ENCODE peak calls at places on chromosomes 1 and 21, in six cellular contexts. Y, L, H, C, P and M are unnamed samples.

GRCh38 chr1:116119876-116120275 is 8.7 kb downstream of the MAB21L3 start:
- DNase-seq in Y (no peak), L (no peak), H (no peak), C (no peak), P (no peak), M (no peak)

GRCh38 chr21:45829566-45830147 is 151.9 kb upstream of the COL6A1 start:
- DNase-seq in Y (no peak), L (no peak), H (no peak), C (no peak), P (no peak), M (no peak)

GRCh38 chr1:50955116-50955515 is 5.0 kb downstream of the FAF1 start:
- DNase-seq in Y (no peak), L (no peak), H (no peak), C (no peak), P (no peak), M (no peak)

GRCh38 chr21:46078322-46078981 is 19.5 kb upstream of the COL6A2 start:
- DNase-seq in Y (peak), L (no peak), H (no peak), C (no peak), P (no peak), M (no peak)

GRCh38 chr1:241646201-241646600 is 5.9 kb upstream of the WDR64 start:
- DNase-seq in Y (no peak), L (no peak), H (no peak), C (no peak), P (no peak), M (no peak)

GRCh38 chr1:214525535-214526019 is 25.8 kb downstream of the PTPN14 start:
- DNase-seq in Y (no peak), L (no peak), H (no peak), C (no peak), P (no peak), M (no peak)

GRCh38 chr1:54861070-54861761 is 25.8 kb downstream of the DHCR24 start:
- DNase-seq in Y (no peak), L (no peak), H (no peak), C (no peak), P (no peak), M (no peak)

GRCh38 chr1:27555700-27556424 is 48.1 kb downstream of the AHDC1 start:
- DNase-seq in Y (peak), L (no peak), H (no peak), C (no peak), P (peak), M (no peak)

GRCh38 chr1:202579806-202580205 is 130.4 kb downstream of the SYT2 start:
- DNase-seq in Y (no peak), L (peak), H (no peak), C (peak), P (no peak), M (peak)

GRCh38 chr21:44892536-44893277 is 19.2 kb upstream of the PTTG1IP start:
- DNase-seq in Y (peak), L (no peak), H (peak), C (peak), P (peak), M (no peak)

GRCh38 chr1:13828454-13829151 is 128.6 kb downstream of the PRDM2 start:
- DNase-seq in Y (no peak), L (no peak), H (no peak), C (no peak), P (no peak), M (no peak)

GRCh38 chr1:1032428-1032827 is 12.5 kb downstream of the AGRN start:
- DNase-seq in Y (no peak), L (no peak), H (no peak), C (no peak), P (no peak), M (no peak)

GRCh38 chr1:224168859-224169380 is 14.1 kb upstream of the DEGS1 start:
- DNase-seq in Y (peak), L (no peak), H (peak), C (peak), P (no peak), M (no peak)

GRCh38 chr1:226535626-226536025 is 12.9 kb upstream of the STUM start:
- DNase-seq in Y (no peak), L (no peak), H (no peak), C (no peak), P (no peak), M (no peak)

GRCh38 chr1:80656011-80656627 is 1144.6 kb upstream of the ADGRL2 start:
- DNase-seq in Y (no peak), L (no peak), H (no peak), C (peak), P (no peak), M (no peak)

GRCh38 chr1:47827032-47827585 is 170.1 kb downstream of the TRABD2B start:
- DNase-seq in Y (peak), L (no peak), H (no peak), C (no peak), P (no peak), M (no peak)

GRCh38 chr1:223886516-223886921 is 40.8 kb upstream of the TP53BP2 start:
- DNase-seq in Y (no peak), L (no peak), H (no peak), C (no peak), P (no peak), M (no peak)

GRCh38 chr1:112507896-112508241 is 896 bp upstream of the WNT2B start:
- DNase-seq in Y (no peak), L (no peak), H (no peak), C (no peak), P (no peak), M (no peak)

GRCh38 chr1:10975567-10976326 is 36.7 kb upstream of the TARDBP start:
- DNase-seq in Y (peak), L (peak), H (no peak), C (peak), P (peak), M (peak)

GRCh38 chr1:187096689-187097088 is 267.9 kb downstream of the PLA2G4A start:
- DNase-seq in Y (no peak), L (no peak), H (no peak), C (no peak), P (no peak), M (no peak)

GRCh38 chr1:76541618-76542017 is 325.7 kb upstream of the ST6GALNAC5 start:
- DNase-seq in Y (no peak), L (no peak), H (no peak), C (no peak), P (no peak), M (no peak)

GRCh38 chr1:41455479-41456271 is 28.8 kb downstream of the EDN2 start:
- DNase-seq in Y (peak), L (no peak), H (no peak), C (peak), P (no peak), M (no peak)

GRCh38 chr1:186792870-186793581 is 35.7 kb upstream of the PLA2G4A start:
- DNase-seq in Y (no peak), L (no peak), H (no peak), C (peak), P (no peak), M (no peak)

GRCh38 chr1:43144228-43144627 is 27.9 kb downstream of the EBNA1BP2 start:
- DNase-seq in Y (no peak), L (peak), H (no peak), C (peak), P (no peak), M (no peak)

GRCh38 chr1:182173791-182174190 is 112.3 kb upstream of the ZNF648 start:
- DNase-seq in Y (peak), L (no peak), H (no peak), C (no peak), P (peak), M (no peak)

GRCh38 chr1:74395492-74395891 is 116.9 kb downstream of the LRRC53 start:
- DNase-seq in Y (peak), L (no peak), H (no peak), C (peak), P (no peak), M (no peak)

GRCh38 chr1:20494609-20495311 is 8.8 kb upstream of the CAMK2N1 start:
- DNase-seq in Y (no peak), L (peak), H (peak), C (peak), P (no peak), M (peak)

GRCh38 chr1:55375617-55376258 is 160.6 kb upstream of the USP24 start:
- DNase-seq in Y (no peak), L (no peak), H (peak), C (no peak), P (no peak), M (peak)

GRCh38 chr1:24999906-25000305 is 69.8 kb upstream of the RUNX3 start:
- DNase-seq in Y (no peak), L (no peak), H (no peak), C (no peak), P (no peak), M (no peak)

GRCh38 chr1:186059752-186060151 is 315.3 kb downstream of the TPR start:
- DNase-seq in Y (no peak), L (no peak), H (no peak), C (no peak), P (no peak), M (no peak)

GRCh38 chr1:154739654-154740053 is 130.4 kb downstream of the KCNN3 start:
- DNase-seq in Y (no peak), L (no peak), H (no peak), C (no peak), P (no peak), M (no peak)

GRCh38 chr1:178060789-178061556 is 32.9 kb upstream of the RASAL2 start:
- DNase-seq in Y (peak), L (peak), H (no peak), C (peak), P (no peak), M (no peak)

GRCh38 chr1:3018051-3018471 is 3.2 kb upstream of the ACTRT2 start:
- DNase-seq in Y (no peak), L (no peak), H (no peak), C (no peak), P (no peak), M (no peak)

DNA sequence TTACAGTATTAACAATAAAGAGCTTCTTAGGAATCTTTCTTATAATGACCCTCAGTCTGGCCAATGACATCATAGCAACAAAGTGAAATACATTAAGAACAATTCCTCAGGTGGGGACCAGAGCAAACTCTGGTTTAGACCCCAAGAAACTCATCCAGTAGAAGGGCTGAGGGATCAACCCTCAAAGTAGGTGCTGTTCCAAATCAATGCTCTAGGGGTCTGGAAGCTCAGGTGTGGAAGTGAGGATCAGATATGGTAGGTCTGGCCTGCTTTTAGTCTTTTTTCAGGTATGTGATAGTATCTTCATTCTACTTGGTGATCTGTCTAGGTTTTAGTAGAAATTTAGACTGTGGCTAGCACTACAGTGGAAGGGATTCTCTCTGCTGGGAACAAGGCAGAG is 291.7 kb downstream of the PDE4B start:
- DNase-seq in Y (no peak), L (no peak), H (no peak), C (no peak), P (no peak), M (no peak)
- TF ChIP-seq CTCF in Y (no peak), L (no peak), H (no peak), C (peak), P (no peak), M (no peak)

GRCh38 chr1:151831256-151831591 is 378 bp downstream of the RORC start:
- DNase-seq in Y (no peak), L (no peak), H (no peak), C (no peak), P (no peak), M (no peak)
- H3K4me3 ChIP-seq in Y (peak), L (no peak), H (no peak), C (no peak), P (peak), M (no peak)

DNA sequence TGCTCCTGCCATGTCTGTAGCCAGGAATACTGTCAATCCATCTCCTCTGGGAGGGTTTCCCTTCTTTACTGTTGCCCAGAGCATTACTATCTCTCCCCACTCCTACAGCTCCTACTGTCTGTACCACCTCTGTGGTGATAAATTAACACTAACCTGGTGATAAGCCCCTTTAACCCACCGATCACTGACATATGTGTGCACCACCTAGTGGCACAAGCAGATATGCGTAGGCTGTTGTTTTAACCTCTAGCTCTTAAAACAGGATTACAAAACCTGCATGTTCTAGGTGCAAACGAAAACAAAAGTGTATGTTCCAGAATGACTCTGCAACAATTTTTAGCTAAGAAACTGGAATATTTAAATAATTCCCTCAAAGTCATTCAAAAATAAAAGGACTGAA is 93.9 kb upstream of the BEND5 start:
- DNase-seq in Y (no peak), L (no peak), H (no peak), C (no peak), P (no peak), M (no peak)
- TF ChIP-seq CTCF in Y (peak), L (peak), H (no peak), C (peak), P (peak), M (peak)

GRCh38 chr1:119009300-119009660 is 21.1 kb upstream of the TBX15 start:
- DNase-seq in Y (no peak), L (no peak), H (no peak), C (no peak), P (no peak), M (no peak)
- H3K4me3 ChIP-seq in Y (no peak), L (peak), H (no peak), C (no peak), P (no peak), M (no peak)

DNA sequence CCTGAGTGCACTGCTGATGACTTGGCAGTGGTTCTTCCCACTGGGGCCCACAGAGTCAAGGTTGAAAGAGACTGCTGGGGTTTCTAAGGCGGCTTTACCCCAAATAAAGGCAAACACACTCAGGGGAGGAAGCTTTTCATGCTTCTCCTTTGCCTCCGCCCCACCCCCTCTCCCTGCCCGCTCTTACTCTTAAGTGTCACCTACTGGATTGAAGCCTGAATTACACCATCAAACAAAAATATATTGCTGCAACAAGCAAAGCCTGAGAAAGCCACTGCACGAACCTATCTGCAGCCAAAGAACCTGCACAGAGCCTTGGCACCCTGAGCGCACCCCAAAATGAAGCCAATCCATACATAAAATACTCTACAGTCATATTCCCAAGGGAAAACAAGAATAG is 63.1 kb downstream of the PTGFR start:
- DNase-seq in Y (no peak), L (no peak), H (no peak), C (no peak), P (no peak), M (no peak)
- TF ChIP-seq CTCF in Y (no peak), L (no peak), H (no peak), C (peak), P (no peak), M (peak)

GRCh38 chr1:205256956-205257615 is 29.3 kb downstream of the TMCC2 start:
- DNase-seq in Y (no peak), L (no peak), H (no peak), C (no peak), P (no peak), M (no peak)

GRCh38 chr1:205257735-205258134 is 30.0 kb downstream of the TMCC2 start:
- DNase-seq in Y (no peak), L (no peak), H (no peak), C (no peak), P (no peak), M (no peak)

GRCh38 chr1:205259998-205260397 is 32.3 kb downstream of the TMCC2 start:
- DNase-seq in Y (no peak), L (no peak), H (no peak), C (no peak), P (no peak), M (no peak)

GRCh38 chr1:205258313-205259176 is 30.8 kb downstream of the TMCC2 start:
- DNase-seq in Y (no peak), L (no peak), H (no peak), C (peak), P (peak), M (no peak)

GRCh38 chr1:205259361-205259832 is 31.7 kb downstream of the TMCC2 start:
- DNase-seq in Y (no peak), L (no peak), H (no peak), C (no peak), P (no peak), M (peak)
- H3K4me3 ChIP-seq in Y (no peak), L (no peak), H (no peak), C (no peak), P (peak), M (no peak)

GRCh38 chr1:115069186-115069585 is 20.1 kb downstream of the TSPAN2 start:
- DNase-seq in Y (no peak), L (no peak), H (no peak), C (no peak), P (no peak), M (no peak)
- TF ChIP-seq CTCF in Y (no peak), L (no peak), H (no peak), C (no peak), P (no peak), M (no peak)

GRCh38 chr1:53729536-53730485 is 9.2 kb downstream of the GLIS1 start:
- DNase-seq in Y (no peak), L (no peak), H (no peak), C (no peak), P (no peak), M (no peak)
- H3K4me3 ChIP-seq in Y (no peak), L (peak), H (no peak), C (no peak), P (no peak), M (no peak)

DNA sequence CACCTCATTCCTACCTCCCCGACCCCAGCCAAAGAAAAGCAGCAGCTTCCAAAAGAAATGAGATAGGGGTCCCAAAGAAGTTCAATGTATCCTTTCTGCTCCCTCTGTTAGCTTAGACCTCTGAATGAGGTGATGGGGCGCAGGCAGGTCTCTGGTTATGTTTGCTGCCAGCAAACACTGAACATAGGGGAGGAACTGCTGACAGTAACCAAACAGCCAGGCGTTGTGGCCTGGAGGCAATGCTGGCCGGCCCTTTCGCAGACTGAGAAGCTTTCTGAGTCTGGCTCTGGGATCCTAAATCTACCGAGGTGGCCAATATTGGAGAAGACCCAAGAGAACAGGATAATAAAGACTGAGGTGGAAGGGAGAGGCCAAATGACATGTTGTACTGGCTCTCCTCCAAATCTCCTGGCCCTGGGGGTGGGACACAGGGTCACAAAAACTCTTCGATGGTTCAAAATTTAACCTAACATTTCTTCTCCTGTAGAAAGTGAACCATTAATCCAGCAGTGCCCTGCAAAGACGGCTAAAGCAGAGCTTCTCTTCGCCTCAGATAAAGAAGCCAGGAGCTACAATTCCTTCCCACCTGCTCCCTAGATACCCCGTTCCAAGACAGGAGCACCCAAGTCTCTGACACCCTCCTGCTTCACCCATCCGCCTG is 19.6 kb downstream of the SSR2 start:
- DNase-seq in Y (no peak), L (no peak), H (no peak), C (no peak), P (no peak), M (no peak)
- TF ChIP-seq CTCF in Y (no peak), L (no peak), H (no peak), C (no peak), P (no peak), M (no peak)